ENCODE peak calls at places on chromosome 13, in ten cellular contexts. One of them, this sample, is unnamed.
A peak's percentile ranks its signal among the peaks of the same experiment; 100 is the strongest.

GRCh38 chr13:88622362-88622973 is 951.3 kb downstream of the SLITRK5 start:
- DNase-seq in stimulated activated naive B cell treated with anti-CD40 and anti-IgM and Interleukin-4, amounts not matched to agents 10 μg/mL and 1 μg/mL and 100 μg/mL, for 72 hours: no peak
- DNase-seq in naive thymus-derived CD4-positive, alpha-beta T cell: peak; percentile 29
- DNase-seq in GM12865: peak; percentile 2
- DNase-seq in left ventricle myocardium inferior: no peak
- DNase-seq in stomach: no peak
- DNase-seq in ovary: no peak
- DNase-seq in NCI-H1048: no peak
- DNase-seq in choroid plexus epithelial cell: no peak
- DNase-seq in T1000: no peak
- DNase-seq in this sample: no peak

GRCh38 chr13:50136678-50137077 is 121.4 kb downstream of the KCNRG start:
- DNase-seq in stimulated activated naive B cell treated with anti-CD40 and anti-IgM and Interleukin-4, amounts not matched to agents 10 μg/mL and 1 μg/mL and 100 μg/mL, for 72 hours: no peak
- DNase-seq in naive thymus-derived CD4-positive, alpha-beta T cell: no peak
- DNase-seq in GM12865: no peak
- DNase-seq in left ventricle myocardium inferior: no peak
- DNase-seq in stomach: no peak
- DNase-seq in ovary: no peak
- DNase-seq in NCI-H1048: no peak
- DNase-seq in choroid plexus epithelial cell: no peak
- DNase-seq in T1000: no peak
- DNase-seq in this sample: no peak

GRCh38 chr13:114011226-114011625 is 37.4 kb upstream of the C13orf46 start:
- DNase-seq in stimulated activated naive B cell treated with anti-CD40 and anti-IgM and Interleukin-4, amounts not matched to agents 10 μg/mL and 1 μg/mL and 100 μg/mL, for 72 hours: no peak
- DNase-seq in naive thymus-derived CD4-positive, alpha-beta T cell: no peak
- DNase-seq in GM12865: no peak
- DNase-seq in left ventricle myocardium inferior: no peak
- DNase-seq in stomach: no peak
- DNase-seq in ovary: no peak
- DNase-seq in NCI-H1048: no peak
- DNase-seq in choroid plexus epithelial cell: no peak
- DNase-seq in T1000: no peak
- DNase-seq in this sample: no peak

GRCh38 chr13:112144616-112145220 is 77.8 kb downstream of the SOX1 start:
- DNase-seq in stimulated activated naive B cell treated with anti-CD40 and anti-IgM and Interleukin-4, amounts not matched to agents 10 μg/mL and 1 μg/mL and 100 μg/mL, for 72 hours: no peak
- DNase-seq in naive thymus-derived CD4-positive, alpha-beta T cell: no peak
- DNase-seq in GM12865: no peak
- DNase-seq in left ventricle myocardium inferior: no peak
- DNase-seq in stomach: no peak
- DNase-seq in ovary: no peak
- DNase-seq in NCI-H1048: no peak
- DNase-seq in choroid plexus epithelial cell: no peak
- DNase-seq in T1000: no peak
- DNase-seq in this sample: no peak

GRCh38 chr13:77470986-77471385 is 64.5 kb upstream of the SCEL start:
- DNase-seq in stimulated activated naive B cell treated with anti-CD40 and anti-IgM and Interleukin-4, amounts not matched to agents 10 μg/mL and 1 μg/mL and 100 μg/mL, for 72 hours: no peak
- DNase-seq in naive thymus-derived CD4-positive, alpha-beta T cell: no peak
- DNase-seq in GM12865: no peak
- DNase-seq in left ventricle myocardium inferior: no peak
- DNase-seq in stomach: no peak
- DNase-seq in ovary: no peak
- DNase-seq in NCI-H1048: no peak
- DNase-seq in choroid plexus epithelial cell: no peak
- DNase-seq in T1000: no peak
- DNase-seq in this sample: no peak

GRCh38 chr13:110530839-110531499 is 30.6 kb downstream of the RAB20 start:
- DNase-seq in stimulated activated naive B cell treated with anti-CD40 and anti-IgM and Interleukin-4, amounts not matched to agents 10 μg/mL and 1 μg/mL and 100 μg/mL, for 72 hours: no peak
- DNase-seq in naive thymus-derived CD4-positive, alpha-beta T cell: no peak
- DNase-seq in GM12865: no peak
- DNase-seq in left ventricle myocardium inferior: no peak
- DNase-seq in stomach: no peak
- DNase-seq in ovary: no peak
- DNase-seq in NCI-H1048: no peak
- DNase-seq in choroid plexus epithelial cell: no peak
- DNase-seq in T1000: no peak
- DNase-seq in this sample: no peak

GRCh38 chr13:33262069-33262487 is 23.5 kb downstream of the STARD13 start:
- DNase-seq in stimulated activated naive B cell treated with anti-CD40 and anti-IgM and Interleukin-4, amounts not matched to agents 10 μg/mL and 1 μg/mL and 100 μg/mL, for 72 hours: no peak
- DNase-seq in naive thymus-derived CD4-positive, alpha-beta T cell: no peak
- DNase-seq in GM12865: peak; percentile 4
- DNase-seq in left ventricle myocardium inferior: no peak
- DNase-seq in stomach: no peak
- DNase-seq in ovary: no peak
- DNase-seq in NCI-H1048: no peak
- DNase-seq in choroid plexus epithelial cell: no peak
- DNase-seq in T1000: no peak
- DNase-seq in this sample: no peak

GRCh38 chr13:92621985-92622384 is 604.6 kb upstream of the GPC6 start:
- DNase-seq in stimulated activated naive B cell treated with anti-CD40 and anti-IgM and Interleukin-4, amounts not matched to agents 10 μg/mL and 1 μg/mL and 100 μg/mL, for 72 hours: no peak
- DNase-seq in naive thymus-derived CD4-positive, alpha-beta T cell: no peak
- DNase-seq in GM12865: no peak
- DNase-seq in left ventricle myocardium inferior: no peak
- DNase-seq in stomach: no peak
- DNase-seq in ovary: no peak
- DNase-seq in NCI-H1048: no peak
- DNase-seq in choroid plexus epithelial cell: no peak
- DNase-seq in T1000: no peak
- DNase-seq in this sample: no peak

GRCh38 chr13:38657191-38657590 is 29.7 kb upstream of the FREM2 start:
- DNase-seq in stimulated activated naive B cell treated with anti-CD40 and anti-IgM and Interleukin-4, amounts not matched to agents 10 μg/mL and 1 μg/mL and 100 μg/mL, for 72 hours: no peak
- DNase-seq in naive thymus-derived CD4-positive, alpha-beta T cell: no peak
- DNase-seq in GM12865: no peak
- DNase-seq in left ventricle myocardium inferior: no peak
- DNase-seq in stomach: no peak
- DNase-seq in ovary: no peak
- DNase-seq in NCI-H1048: no peak
- DNase-seq in choroid plexus epithelial cell: peak; percentile 35
- DNase-seq in T1000: no peak
- DNase-seq in this sample: no peak

GRCh38 chr13:109700176-109700575 is 86.2 kb downstream of the IRS2 start:
- DNase-seq in stimulated activated naive B cell treated with anti-CD40 and anti-IgM and Interleukin-4, amounts not matched to agents 10 μg/mL and 1 μg/mL and 100 μg/mL, for 72 hours: no peak
- DNase-seq in naive thymus-derived CD4-positive, alpha-beta T cell: no peak
- DNase-seq in GM12865: no peak
- DNase-seq in left ventricle myocardium inferior: peak; percentile 83
- DNase-seq in stomach: peak; percentile 75
- DNase-seq in ovary: peak; percentile 67
- DNase-seq in NCI-H1048: no peak
- DNase-seq in choroid plexus epithelial cell: peak; percentile 94
- DNase-seq in T1000: no peak
- DNase-seq in this sample: no peak